ENCODE peak calls at places on chromosomes 2 and 18, in six cellular contexts. C is colonic mucosa, J is HFFc6, Q is AG10803, M is tibial artery, I is uterus. P is an unnamed sample.
A peak's percentile ranks its signal among the peaks of the same experiment; 100 is the strongest.

GRCh38 chr18:62999392-62999791 is 284.1 kb downstream of the PHLPP1 start:
- DNase-seq in Q (peak; percentile 27), J (peak; percentile 2), M (peak; percentile 92), C (peak; percentile 38), I (peak; percentile 87), P (no peak)

GRCh38 chr2:36357506-36358316 is 2.1 kb downstream of the CRIM1 start:
- DNase-seq in C (peak; percentile 65), M (peak; percentile 77), Q (peak; percentile 80), J (peak; percentile 76), I (peak; percentile 49), P (no peak)

GRCh38 chr2:47038656-47039501 is 116.2 kb downstream of the STPG4 start:
- DNase-seq in J (no peak), I (no peak), M (no peak), C (no peak), Q (no peak), P (no peak)

GRCh38 chr2:156896294-156896693 is 361.2 kb upstream of the GALNT5 start:
- DNase-seq in C (no peak), Q (peak; percentile 29), I (no peak), J (peak; percentile 46), M (no peak), P (no peak)

GRCh38 chr18:25737710-25738251 is 352.6 kb downstream of the SS18 start:
- DNase-seq in Q (peak; percentile 98), I (no peak), J (peak; percentile 49), C (no peak), M (no peak), P (no peak)

GRCh38 chr18:71471963-71472725 is 1072.0 kb downstream of the CBLN2 start:
- DNase-seq in J (no peak), M (no peak), Q (no peak), I (no peak), C (no peak), P (no peak)

GRCh38 chr2:177808984-177809809 is 263.4 kb downstream of the PDE11A start:
- DNase-seq in I (no peak), M (no peak), Q (peak; percentile 75), J (no peak), C (no peak), P (no peak)

GRCh38 chr2:99278793-99279291 is 22.2 kb downstream of the LYG1 start:
- DNase-seq in I (no peak), J (peak; percentile 75), M (no peak), Q (peak; percentile 86), C (no peak), P (no peak)

GRCh38 chr2:75596784-75597183 is 36.0 kb upstream of the EVA1A start:
- DNase-seq in Q (no peak), M (no peak), J (peak; percentile 71), I (no peak), C (no peak), P (no peak)

GRCh38 chr2:233413046-233413445 is 58.8 kb downstream of the DGKD start:
- DNase-seq in I (no peak), C (no peak), M (peak; percentile 53), Q (peak; percentile 21), J (no peak), P (no peak)

GRCh38 chr2:6896930-6897759 is 19.6 kb downstream of the RSAD2 start:
- DNase-seq in I (no peak), M (no peak), J (no peak), Q (peak; percentile 47), C (no peak), P (no peak)

GRCh38 chr2:241571821-241572620 is 13.5 kb downstream of the BOK start:
- DNase-seq in J (no peak), C (no peak), I (no peak), Q (no peak), M (peak; percentile 56), P (peak; percentile 88)

GRCh38 chr2:167686691-167687090 is 560.7 kb downstream of the STK39 start:
- DNase-seq in Q (no peak), C (no peak), M (no peak), J (no peak), I (no peak), P (no peak)

GRCh38 chr2:167692191-167692590 is 555.2 kb downstream of the STK39 start:
- DNase-seq in C (no peak), J (no peak), M (no peak), Q (no peak), I (no peak), P (no peak)

DNA sequence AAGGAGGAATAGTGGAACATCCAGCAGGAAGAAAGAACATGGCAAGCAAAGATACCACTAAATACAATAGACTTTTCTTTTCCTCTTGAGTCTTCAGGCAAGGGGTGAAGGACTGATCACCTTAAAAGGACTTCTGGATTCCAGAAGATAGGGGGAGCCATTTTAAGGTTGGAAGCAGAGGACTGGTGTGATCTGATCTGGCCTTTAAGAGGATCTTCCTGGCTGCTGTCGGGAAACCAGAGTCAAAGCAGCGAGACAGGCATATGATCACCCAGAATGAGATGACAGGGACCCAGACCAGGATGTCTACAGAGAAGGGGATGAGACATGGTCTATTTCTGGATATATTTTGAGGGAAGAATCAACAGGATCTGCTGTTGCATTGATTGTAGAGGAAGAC is 558.0 kb downstream of the STK39 start:
- DNase-seq in I (no peak), C (no peak), M (no peak), Q (no peak), J (no peak), P (no peak)
- TF ChIP-seq CTCF in I (no peak), C (no peak), M (no peak), Q (no peak), J (no peak), P (peak; percentile 23)

DNA sequence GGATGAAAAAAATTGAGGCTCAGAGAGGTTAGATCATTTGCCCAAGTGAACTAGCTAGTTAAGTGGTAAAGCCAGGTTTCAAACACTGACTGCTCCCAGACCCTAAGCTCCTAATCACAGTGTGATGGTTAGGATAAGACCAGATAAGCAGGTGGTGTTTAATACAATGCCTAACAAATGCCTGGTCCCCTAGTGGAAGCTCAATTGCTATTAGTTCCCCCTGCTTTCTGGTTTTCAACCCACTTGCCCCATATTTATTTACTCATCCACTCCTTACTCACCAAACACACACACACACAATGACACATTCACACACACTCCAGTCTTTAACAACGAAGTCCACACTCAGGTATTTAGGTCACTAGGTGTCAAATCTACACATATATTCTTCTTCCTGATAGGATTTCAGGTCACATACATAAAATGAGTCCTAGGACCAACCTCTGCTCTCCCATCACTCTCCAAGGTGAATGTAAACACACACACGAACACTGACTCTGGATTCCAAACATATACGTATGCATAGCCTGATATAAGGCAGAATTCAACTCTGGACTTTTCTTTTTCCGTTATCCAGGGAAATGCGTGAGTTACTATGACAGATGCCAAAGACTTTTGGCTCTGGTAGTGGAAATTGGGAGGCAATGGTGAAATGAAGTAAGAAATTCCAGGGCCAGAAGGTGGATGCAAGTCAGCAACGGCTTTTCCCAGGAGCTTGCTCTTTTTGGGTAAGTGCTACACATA is 73.6 kb upstream of the TSPYL6 start:
- DNase-seq in J (no peak), I (no peak), M (no peak), C (no peak), Q (peak; percentile 62), P (no peak)
- TF ChIP-seq CTCF in J (peak; percentile 23), I (no peak), M (no peak), C (no peak), Q (no peak), P (no peak)

DNA sequence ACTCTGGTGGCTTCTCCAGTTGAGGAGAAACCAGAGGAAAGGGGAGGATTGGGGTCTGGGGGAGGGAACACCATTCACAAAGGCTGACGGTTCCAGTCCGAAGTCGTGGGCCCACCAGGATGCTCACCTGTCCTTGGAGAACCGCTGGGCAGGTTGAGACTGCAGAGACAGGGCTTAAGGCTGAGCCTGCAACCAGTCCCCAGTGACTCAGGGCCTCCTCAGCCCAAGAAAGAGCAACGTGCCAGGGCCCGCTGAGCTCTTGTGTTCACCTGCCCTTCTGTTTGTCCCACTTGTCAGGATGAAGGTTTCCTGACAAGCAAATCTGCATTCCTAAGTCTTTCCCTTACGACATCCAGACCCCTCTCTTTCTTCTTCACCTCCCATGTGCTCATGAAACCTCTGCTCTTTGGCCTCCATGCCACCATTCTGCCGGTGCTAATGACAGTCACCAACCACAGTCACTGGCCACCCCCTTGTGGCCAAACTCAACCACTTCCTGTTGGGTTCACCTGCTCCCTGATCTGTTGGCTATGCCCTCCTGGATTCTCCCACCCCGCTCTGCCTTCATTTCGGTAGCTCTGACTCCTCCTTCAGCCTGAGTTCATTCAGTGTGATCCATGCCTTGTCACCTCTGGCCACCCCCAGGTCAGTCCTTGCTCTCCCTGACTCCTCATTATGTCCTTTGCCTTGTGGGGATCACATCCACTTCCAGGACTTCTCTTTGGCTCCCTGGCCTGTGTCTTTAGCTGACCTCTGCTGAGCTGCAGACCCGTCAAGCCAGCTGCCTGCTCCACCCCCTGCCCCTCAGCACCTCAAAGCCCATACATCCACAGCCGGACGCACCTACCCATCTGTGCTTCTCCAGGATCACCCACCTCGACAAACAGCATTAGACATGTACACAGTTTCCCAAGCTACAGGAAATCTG is 17.6 kb downstream of the EMX1 start:
- DNase-seq in I (no peak), J (no peak), C (peak; percentile 54), Q (no peak), M (no peak), P (peak; percentile 53)
- TF ChIP-seq CTCF in I (no peak), J (peak; percentile 71), C (peak; percentile 35), Q (peak; percentile 7), M (no peak), P (peak; percentile 47)

GRCh38 chr2:149456285-149456684 is 125.9 kb downstream of the LYPD6 start:
- DNase-seq in C (no peak), Q (no peak), I (no peak), M (no peak), J (no peak), P (no peak)
- TF ChIP-seq CTCF in C (no peak), Q (no peak), I (no peak), M (no peak), J (peak; percentile 37), P (no peak)

GRCh38 chr2:86675611-86676015 is 44.5 kb upstream of the RMND5A start:
- DNase-seq in I (no peak), Q (no peak), C (peak; percentile 31), M (no peak), J (no peak), P (no peak)
- TF ChIP-seq CTCF in I (no peak), Q (no peak), C (peak; percentile 27), M (no peak), J (peak; percentile 9), P (no peak)

GRCh38 chr18:24590946-24591345 is 130.5 kb downstream of the HRH4 start:
- DNase-seq in I (no peak), J (no peak), C (no peak), Q (no peak), M (no peak), P (no peak)

GRCh38 chr18:24600076-24600654 is 139.7 kb downstream of the HRH4 start:
- DNase-seq in Q (peak; percentile 61), J (peak; percentile 36), M (no peak), C (peak; percentile 23), I (no peak), P (no peak)

DNA sequence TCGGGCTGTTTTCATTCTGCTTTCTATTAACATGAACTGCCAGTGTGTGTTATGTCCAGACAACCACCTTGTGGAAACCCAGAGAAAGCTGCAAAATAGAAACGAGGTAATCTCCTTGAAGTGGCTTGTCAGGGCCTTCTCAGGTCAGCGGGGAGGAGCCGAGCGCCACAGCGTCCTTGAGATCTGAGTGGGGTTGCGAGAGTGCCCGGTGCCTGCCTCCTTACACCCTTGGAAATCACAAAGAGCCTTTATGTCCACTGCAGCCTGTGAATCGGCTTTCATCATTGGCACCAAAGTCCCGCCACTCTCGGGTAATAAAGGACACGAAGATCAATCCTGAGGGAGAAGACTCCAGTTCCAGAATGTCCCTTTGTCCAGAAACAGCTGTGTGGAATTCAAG is 135.1 kb downstream of the HRH4 start:
- DNase-seq in M (no peak), C (no peak), J (no peak), I (no peak), Q (no peak), P (no peak)
- TF ChIP-seq CTCF in M (no peak), C (no peak), J (no peak), I (no peak), Q (no peak), P (no peak)

P was measured in chondrocyte.